ENCODE peak calls at places on chromosomes 11 and 22, in eight cellular contexts. J, E, N, V, P, S, T and A are unnamed samples.
A peak's percentile ranks its signal among the peaks of the same experiment; 100 is the strongest.

GRCh38 chr11:3834349-3835099 is 6.2 kb downstream of the RHOG start:
- DNase-seq in N (no peak), T (no peak), S (peak; percentile 17), E (peak; percentile 13), J (no peak), P (no peak), V (peak; percentile 79), A (no peak)

GRCh38 chr22:45397806-45398205 is 15.6 kb downstream of the SMC1B start:
- DNase-seq in J (no peak), T (no peak), N (no peak), V (no peak), P (no peak), E (no peak), S (no peak), A (no peak)

GRCh38 chr11:59208956-59209355 is 3.8 kb downstream of the MPEG1 start:
- DNase-seq in N (no peak), V (no peak), T (no peak), P (no peak), E (no peak), J (no peak), S (no peak), A (no peak)

GRCh38 chr11:119315139-119316016 is 1.6 kb downstream of the MCAM start:
- DNase-seq in S (peak; percentile 79), N (peak; percentile 65), V (no peak), T (no peak), P (peak; percentile 64), J (no peak), E (peak; percentile 92), A (peak; percentile 62)

GRCh38 chr22:44450503-44450902 is 47.5 kb downstream of the RTL6 start:
- DNase-seq in E (no peak), T (no peak), S (no peak), P (no peak), J (no peak), N (no peak), V (no peak), A (no peak)

GRCh38 chr11:88175004-88175706 is at the start of gene RAB38:
- DNase-seq in T (peak; percentile 35), E (peak; percentile 52), P (peak; percentile 77), J (no peak), V (no peak), N (no peak), S (no peak), A (peak; percentile 32)

GRCh38 chr11:18802381-18803257 is 11.0 kb upstream of the PTPN5 start:
- DNase-seq in J (peak; percentile 43), S (no peak), N (peak; percentile 56), P (peak; percentile 60), E (peak; percentile 61), V (no peak), T (no peak), A (peak; percentile 73)

GRCh38 chr11:134779179-134779578 is 367.1 kb upstream of the B3GAT1 start:
- DNase-seq in N (no peak), V (no peak), T (no peak), J (no peak), P (no peak), E (no peak), S (no peak), A (no peak)

GRCh38 chr11:2511421-2512369 is 66.9 kb downstream of the KCNQ1 start:
- DNase-seq in J (no peak), T (no peak), S (no peak), N (no peak), E (peak; percentile 71), V (no peak), P (no peak), A (no peak)

GRCh38 chr11:971731-972365 is 46.2 kb downstream of the AP2A2 start:
- DNase-seq in E (peak; percentile 55), N (no peak), V (no peak), T (no peak), P (no peak), S (no peak), J (no peak), A (no peak)

GRCh38 chr22:43050995-43051394 is 36.0 kb upstream of the PACSIN2 start:
- DNase-seq in P (no peak), T (peak; percentile 60), S (no peak), J (no peak), N (no peak), V (no peak), E (no peak), A (no peak)

GRCh38 chr11:76832365-76832764 is 28.4 kb upstream of the ACER3 start:
- DNase-seq in S (no peak), E (no peak), P (no peak), T (no peak), N (no peak), J (no peak), V (no peak), A (no peak)

GRCh38 chr11:123450593-123450992 is 20.5 kb downstream of the GRAMD1B start:
- DNase-seq in E (peak; percentile 67), N (no peak), P (no peak), S (no peak), J (no peak), T (no peak), V (no peak), A (no peak)

GRCh38 chr11:62931501-62932278 is 10.5 kb upstream of the CHRM1 start:
- DNase-seq in J (peak; percentile 34), T (no peak), E (no peak), P (no peak), S (no peak), V (no peak), N (no peak), A (no peak)

GRCh38 chr11:18958221-18958910 is 19.2 kb upstream of the MRGPRX1 start:
- DNase-seq in T (no peak), N (no peak), S (no peak), J (no peak), V (no peak), E (no peak), P (no peak), A (peak; percentile 38)

GRCh38 chr11:86681039-86681745 is 8.8 kb upstream of the ME3 start:
- DNase-seq in P (no peak), T (no peak), V (no peak), J (no peak), N (no peak), E (no peak), S (no peak), A (no peak)

GRCh38 chr11:2569321-2569721 is 124.5 kb downstream of the KCNQ1 start:
- DNase-seq in T (no peak), J (no peak), V (no peak), P (no peak), E (no peak), N (no peak), S (no peak), A (no peak)

GRCh38 chr22:38767313-38767712 is 11.5 kb upstream of the SUN2 start:
- DNase-seq in N (no peak), T (no peak), P (no peak), J (no peak), V (no peak), S (no peak), E (no peak), A (no peak)